ENCODE peak calls at places on chromosomes 6 and 20, in eight cellular contexts. One of them, this sample, is unnamed.

GRCh38 chr20:9081423-9081966 is 12.6 kb downstream of the PLCB4 start:
- DNase-seq in transverse colon: no peak
- DNase-seq in esophagus squamous epithelium: no peak
- DNase-seq in HepG2: no peak
- DNase-seq in ovary: no peak
- DNase-seq in stomach: no peak
- DNase-seq in tibial nerve: no peak
- DNase-seq in thyroid gland: no peak
- DNase-seq in this sample: no peak

GRCh38 chr6:75381878-75382633 is 97.5 kb upstream of the TMEM30A start:
- DNase-seq in HepG2: no peak
- DNase-seq in stomach: no peak
- DNase-seq in esophagus squamous epithelium: no peak
- DNase-seq in thyroid gland: no peak
- DNase-seq in tibial nerve: no peak
- DNase-seq in ovary: no peak
- DNase-seq in transverse colon: no peak
- DNase-seq in this sample: no peak

GRCh38 chr6:79077680-79078056 is 386 bp downstream of the PHIP start:
- DNase-seq in stomach: peak
- DNase-seq in transverse colon: peak
- DNase-seq in HepG2: no peak
- DNase-seq in tibial nerve: no peak
- DNase-seq in esophagus squamous epithelium: peak
- DNase-seq in thyroid gland: no peak
- DNase-seq in ovary: no peak
- DNase-seq in this sample: no peak

GRCh38 chr6:47587503-47587902 is 109.9 kb downstream of the CD2AP start:
- DNase-seq in transverse colon: no peak
- DNase-seq in ovary: no peak
- DNase-seq in esophagus squamous epithelium: no peak
- DNase-seq in HepG2: no peak
- DNase-seq in tibial nerve: no peak
- DNase-seq in thyroid gland: no peak
- DNase-seq in stomach: no peak
- DNase-seq in this sample: no peak

GRCh38 chr6:31497595-31498476 is at the start of gene MICB:
- DNase-seq in stomach: peak
- DNase-seq in ovary: peak
- DNase-seq in transverse colon: peak
- DNase-seq in esophagus squamous epithelium: no peak
- DNase-seq in tibial nerve: peak
- DNase-seq in HepG2: peak
- DNase-seq in thyroid gland: peak
- DNase-seq in this sample: peak

GRCh38 chr6:16292942-16293341 is 54.6 kb downstream of the GMPR start:
- DNase-seq in ovary: no peak
- DNase-seq in stomach: no peak
- DNase-seq in esophagus squamous epithelium: no peak
- DNase-seq in tibial nerve: no peak
- DNase-seq in transverse colon: no peak
- DNase-seq in thyroid gland: no peak
- DNase-seq in HepG2: no peak
- DNase-seq in this sample: no peak

GRCh38 chr6:134230087-134230717 is 87.7 kb downstream of the SGK1 start:
- DNase-seq in ovary: no peak
- DNase-seq in transverse colon: no peak
- DNase-seq in esophagus squamous epithelium: no peak
- DNase-seq in stomach: no peak
- DNase-seq in HepG2: no peak
- DNase-seq in tibial nerve: no peak
- DNase-seq in thyroid gland: no peak
- DNase-seq in this sample: no peak

GRCh38 chr6:88304515-88304914 is 138.4 kb upstream of the CNR1 start:
- DNase-seq in HepG2: no peak
- DNase-seq in ovary: no peak
- DNase-seq in tibial nerve: no peak
- DNase-seq in stomach: no peak
- DNase-seq in transverse colon: no peak
- DNase-seq in esophagus squamous epithelium: no peak
- DNase-seq in thyroid gland: no peak
- DNase-seq in this sample: no peak

GRCh38 chr6:107823047-107823557 is 1.0 kb downstream of the SCML4 start:
- DNase-seq in tibial nerve: no peak
- DNase-seq in stomach: no peak
- DNase-seq in thyroid gland: no peak
- DNase-seq in HepG2: no peak
- DNase-seq in esophagus squamous epithelium: no peak
- DNase-seq in ovary: no peak
- DNase-seq in transverse colon: no peak
- DNase-seq in this sample: no peak

GRCh38 chr6:11921017-11921438 is 91.1 kb upstream of the HIVEP1 start:
- DNase-seq in transverse colon: peak
- DNase-seq in stomach: peak
- DNase-seq in ovary: no peak
- DNase-seq in thyroid gland: no peak
- DNase-seq in tibial nerve: no peak
- DNase-seq in esophagus squamous epithelium: no peak
- DNase-seq in HepG2: no peak
- DNase-seq in this sample: peak

GRCh38 chr6:157760137-157760536 is 62.9 kb upstream of the SNX9 start:
- DNase-seq in tibial nerve: no peak
- DNase-seq in thyroid gland: no peak
- DNase-seq in stomach: no peak
- DNase-seq in esophagus squamous epithelium: no peak
- DNase-seq in HepG2: no peak
- DNase-seq in transverse colon: no peak
- DNase-seq in ovary: no peak
- DNase-seq in this sample: no peak

GRCh38 chr6:3585320-3585935 is 128.6 kb upstream of the SLC22A23 start:
- DNase-seq in HepG2: no peak
- DNase-seq in esophagus squamous epithelium: no peak
- DNase-seq in thyroid gland: no peak
- DNase-seq in transverse colon: no peak
- DNase-seq in tibial nerve: no peak
- DNase-seq in ovary: no peak
- DNase-seq in stomach: no peak
- DNase-seq in this sample: no peak

GRCh38 chr20:40683221-40683893 is 5.7 kb downstream of the MAFB start:
- DNase-seq in stomach: no peak
- DNase-seq in ovary: no peak
- DNase-seq in esophagus squamous epithelium: no peak
- DNase-seq in transverse colon: no peak
- DNase-seq in HepG2: no peak
- DNase-seq in tibial nerve: no peak
- DNase-seq in thyroid gland: peak
- DNase-seq in this sample: no peak

GRCh38 chr6:47103931-47104330 is 61.8 kb upstream of the ADGRF1 start:
- DNase-seq in transverse colon: peak
- DNase-seq in thyroid gland: no peak
- DNase-seq in ovary: no peak
- DNase-seq in tibial nerve: no peak
- DNase-seq in stomach: peak
- DNase-seq in HepG2: no peak
- DNase-seq in esophagus squamous epithelium: no peak
- DNase-seq in this sample: no peak

GRCh38 chr20:31536575-31536974 is 22.3 kb downstream of the HM13 start:
- DNase-seq in transverse colon: no peak
- DNase-seq in esophagus squamous epithelium: no peak
- DNase-seq in ovary: no peak
- DNase-seq in thyroid gland: no peak
- DNase-seq in stomach: no peak
- DNase-seq in tibial nerve: no peak
- DNase-seq in HepG2: no peak
- DNase-seq in this sample: no peak

GRCh38 chr20:59961423-59961822 is 3.2 kb downstream of the CDH26 start:
- DNase-seq in ovary: no peak
- DNase-seq in stomach: no peak
- DNase-seq in tibial nerve: no peak
- DNase-seq in HepG2: no peak
- DNase-seq in esophagus squamous epithelium: no peak
- DNase-seq in transverse colon: no peak
- DNase-seq in thyroid gland: no peak
- DNase-seq in this sample: no peak
- H3K4me3 ChIP-seq in ovary: no peak
- H3K4me3 ChIP-seq in stomach: no peak
- H3K4me3 ChIP-seq in tibial nerve: no peak
- H3K4me3 ChIP-seq in HepG2: no peak
- H3K4me3 ChIP-seq in esophagus squamous epithelium: no peak
- H3K4me3 ChIP-seq in transverse colon: no peak
- H3K4me3 ChIP-seq in thyroid gland: no peak
- H3K4me3 ChIP-seq in this sample: no peak

GRCh38 chr20:57435498-57436222 is 44.5 kb downstream of the RBM38 start:
- DNase-seq in ovary: no peak
- DNase-seq in tibial nerve: peak
- DNase-seq in HepG2: peak
- DNase-seq in stomach: peak
- DNase-seq in transverse colon: peak
- DNase-seq in thyroid gland: peak
- DNase-seq in esophagus squamous epithelium: no peak
- DNase-seq in this sample: peak
- TF ChIP-seq POLR2A in ovary: no peak
- TF ChIP-seq POLR2A in tibial nerve: no peak
- TF ChIP-seq POLR2A in HepG2: peak
- TF ChIP-seq POLR2A in stomach: no peak
- TF ChIP-seq POLR2A in transverse colon: no peak
- TF ChIP-seq POLR2A in thyroid gland: no peak
- TF ChIP-seq POLR2A in esophagus squamous epithelium: no peak
- TF ChIP-seq POLR2A in this sample: no peak

DNA sequence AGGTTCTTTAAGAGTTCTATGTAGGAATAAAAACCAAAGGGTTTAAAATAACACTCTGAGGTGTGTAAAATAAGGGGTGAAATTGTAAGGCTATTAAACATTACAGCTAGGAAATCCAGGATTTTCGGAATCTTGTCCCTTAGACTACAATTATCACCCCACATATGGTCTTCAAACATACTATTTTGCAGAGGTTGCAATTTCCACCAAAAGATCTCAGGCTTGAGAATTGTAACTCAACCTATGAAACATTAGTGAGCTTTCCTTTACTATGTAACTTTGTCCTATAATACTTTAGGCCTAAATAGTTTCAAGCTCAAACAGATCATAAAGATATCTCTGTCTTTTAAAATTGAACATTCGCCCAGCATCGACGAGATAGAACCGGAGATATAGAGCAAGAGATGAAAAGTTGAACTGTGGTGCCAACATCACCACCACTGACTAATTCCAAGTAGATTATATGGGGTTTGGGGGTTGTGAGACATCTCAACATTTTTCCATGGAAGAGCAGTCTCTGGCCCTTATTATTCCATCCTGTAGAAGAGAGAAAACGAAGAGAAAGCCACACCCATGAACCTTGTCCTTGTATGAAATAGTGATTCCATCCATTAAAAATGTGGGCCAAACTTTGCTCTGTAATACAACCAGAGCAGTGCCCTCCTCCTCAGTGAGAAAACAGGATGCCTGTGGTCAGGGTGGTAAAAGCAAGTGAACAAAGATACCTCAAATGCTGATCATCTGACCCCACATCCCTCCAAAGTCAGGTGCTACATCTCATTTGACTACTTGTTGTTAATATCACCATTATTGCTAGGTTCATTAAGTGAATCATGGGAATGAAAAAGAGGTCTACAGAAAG is 284.5 kb upstream of the GJE1 start:
- DNase-seq in ovary: no peak
- DNase-seq in tibial nerve: no peak
- DNase-seq in transverse colon: peak
- DNase-seq in HepG2: no peak
- DNase-seq in esophagus squamous epithelium: no peak
- DNase-seq in stomach: no peak
- DNase-seq in thyroid gland: no peak
- DNase-seq in this sample: no peak
- H3K4me3 ChIP-seq in ovary: no peak
- H3K4me3 ChIP-seq in tibial nerve: no peak
- H3K4me3 ChIP-seq in transverse colon: no peak
- H3K4me3 ChIP-seq in HepG2: no peak
- H3K4me3 ChIP-seq in esophagus squamous epithelium: no peak
- H3K4me3 ChIP-seq in stomach: no peak
- H3K4me3 ChIP-seq in thyroid gland: no peak
- H3K4me3 ChIP-seq in this sample: no peak

GRCh38 chr6:26030716-26031115 is 56.5 kb upstream of the HFE start:
- DNase-seq in esophagus squamous epithelium: no peak
- DNase-seq in stomach: no peak
- DNase-seq in thyroid gland: no peak
- DNase-seq in tibial nerve: no peak
- DNase-seq in transverse colon: no peak
- DNase-seq in HepG2: no peak
- DNase-seq in ovary: no peak
- DNase-seq in this sample: no peak

GRCh38 chr6:26032387-26033131 is 54.7 kb upstream of the HFE start:
- DNase-seq in tibial nerve: no peak
- DNase-seq in ovary: no peak
- DNase-seq in stomach: no peak
- DNase-seq in thyroid gland: peak
- DNase-seq in transverse colon: peak
- DNase-seq in esophagus squamous epithelium: no peak
- DNase-seq in HepG2: no peak
- DNase-seq in this sample: no peak

GRCh38 chr6:26031151-26031594 is 56.1 kb upstream of the HFE start:
- DNase-seq in transverse colon: no peak
- DNase-seq in HepG2: no peak
- DNase-seq in esophagus squamous epithelium: no peak
- DNase-seq in thyroid gland: no peak
- DNase-seq in ovary: no peak
- DNase-seq in tibial nerve: no peak
- DNase-seq in stomach: no peak
- DNase-seq in this sample: no peak

GRCh38 chr6:26033132-26033941 is 53.9 kb upstream of the HFE start:
- DNase-seq in transverse colon: peak
- DNase-seq in HepG2: peak
- DNase-seq in esophagus squamous epithelium: no peak
- DNase-seq in thyroid gland: peak
- DNase-seq in stomach: peak
- DNase-seq in tibial nerve: no peak
- DNase-seq in ovary: peak
- DNase-seq in this sample: peak

DNA sequence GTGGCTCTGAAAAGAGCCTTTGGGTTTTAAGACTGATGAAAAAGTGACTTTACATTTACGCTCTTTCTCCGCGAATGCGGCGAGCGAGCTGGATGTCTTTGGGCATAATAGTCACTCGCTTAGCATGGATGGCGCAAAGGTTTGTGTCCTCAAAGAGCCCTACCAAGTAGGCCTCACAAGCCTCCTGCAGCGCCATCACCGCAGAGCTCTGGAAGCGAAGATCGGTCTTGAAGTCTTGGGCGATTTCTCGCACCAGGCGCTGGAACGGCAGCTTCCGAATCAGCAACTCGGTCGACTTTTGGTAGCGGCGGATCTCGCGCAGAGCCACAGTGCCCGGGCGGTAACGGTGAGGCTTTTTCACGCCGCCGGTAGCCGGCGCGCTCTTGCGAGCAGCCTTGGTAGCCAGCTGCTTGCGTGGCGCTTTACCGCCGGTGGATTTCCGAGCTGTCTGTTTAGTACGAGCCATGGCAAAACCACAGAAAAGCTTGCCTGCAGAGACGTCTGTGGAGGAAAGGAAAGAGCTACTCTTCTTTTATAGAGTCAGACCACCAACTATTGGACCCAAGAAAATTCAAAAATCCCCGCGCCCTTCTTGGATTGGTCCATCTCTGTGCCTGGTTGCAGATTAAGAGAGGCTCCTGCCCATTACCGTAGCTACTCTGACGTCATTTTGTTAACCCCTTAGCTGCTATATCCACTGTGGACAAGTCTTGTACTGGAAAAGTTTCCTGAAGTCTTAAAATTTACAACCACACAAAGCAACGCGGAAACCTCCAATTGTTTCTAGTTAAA is 55.4 kb upstream of the HFE start:
- DNase-seq in stomach: peak
- DNase-seq in HepG2: peak
- DNase-seq in esophagus squamous epithelium: peak
- DNase-seq in thyroid gland: peak
- DNase-seq in tibial nerve: peak
- DNase-seq in transverse colon: peak
- DNase-seq in ovary: peak
- DNase-seq in this sample: peak
- TF ChIP-seq POLR2A in stomach: peak
- TF ChIP-seq POLR2A in HepG2: peak
- TF ChIP-seq POLR2A in esophagus squamous epithelium: no peak
- TF ChIP-seq POLR2A in thyroid gland: peak
- TF ChIP-seq POLR2A in tibial nerve: no peak
- TF ChIP-seq POLR2A in transverse colon: peak
- TF ChIP-seq POLR2A in ovary: no peak
- TF ChIP-seq POLR2A in this sample: peak

This sample was measured in adrenal gland.